ENCODE peak calls at places on chromosomes 7 and 10, in ten cellular contexts. One of them, this sample, is unnamed.

GRCh38 chr7:2487586-2488271 is 11.5 kb upstream of the GRIFIN start:
- DNase-seq in pancreas: no peak
- DNase-seq in cardiac muscle cell: no peak
- DNase-seq in Panc1: no peak
- DNase-seq in breast epithelium: no peak
- DNase-seq in heart left ventricle: peak; percentile 65
- DNase-seq in OCI-LY7: no peak
- DNase-seq in uterus: peak; percentile 54
- DNase-seq in tibial nerve: no peak
- DNase-seq in heart right ventricle: peak; percentile 76
- DNase-seq in this sample: peak; percentile 86

GRCh38 chr7:144842377-144842851 is 6.6 kb upstream of the TPK1 start:
- DNase-seq in cardiac muscle cell: no peak
- DNase-seq in OCI-LY7: no peak
- DNase-seq in tibial nerve: no peak
- DNase-seq in heart left ventricle: peak; percentile 47
- DNase-seq in Panc1: no peak
- DNase-seq in heart right ventricle: no peak
- DNase-seq in breast epithelium: no peak
- DNase-seq in uterus: peak; percentile 43
- DNase-seq in pancreas: no peak
- DNase-seq in this sample: no peak

GRCh38 chr7:135175931-135176330 is 5.4 kb upstream of the CYREN start:
- DNase-seq in OCI-LY7: no peak
- DNase-seq in Panc1: no peak
- DNase-seq in heart left ventricle: no peak
- DNase-seq in tibial nerve: no peak
- DNase-seq in cardiac muscle cell: no peak
- DNase-seq in uterus: no peak
- DNase-seq in heart right ventricle: no peak
- DNase-seq in pancreas: no peak
- DNase-seq in breast epithelium: no peak
- DNase-seq in this sample: no peak

GRCh38 chr10:34049887-34050286 is 715.4 kb upstream of the NRP1 start:
- DNase-seq in OCI-LY7: no peak
- DNase-seq in uterus: no peak
- DNase-seq in cardiac muscle cell: no peak
- DNase-seq in Panc1: no peak
- DNase-seq in tibial nerve: no peak
- DNase-seq in pancreas: no peak
- DNase-seq in breast epithelium: no peak
- DNase-seq in heart right ventricle: no peak
- DNase-seq in heart left ventricle: no peak
- DNase-seq in this sample: no peak

GRCh38 chr10:118522791-118523498 is 72.5 kb downstream of the PRLHR start:
- DNase-seq in heart right ventricle: no peak
- DNase-seq in tibial nerve: no peak
- DNase-seq in OCI-LY7: no peak
- DNase-seq in Panc1: no peak
- DNase-seq in pancreas: no peak
- DNase-seq in breast epithelium: no peak
- DNase-seq in uterus: no peak
- DNase-seq in cardiac muscle cell: no peak
- DNase-seq in heart left ventricle: no peak
- DNase-seq in this sample: no peak

GRCh38 chr10:34290412-34291082 is 524.5 kb downstream of the PARD3 start:
- DNase-seq in OCI-LY7: no peak
- DNase-seq in heart right ventricle: no peak
- DNase-seq in pancreas: no peak
- DNase-seq in breast epithelium: no peak
- DNase-seq in cardiac muscle cell: no peak
- DNase-seq in tibial nerve: no peak
- DNase-seq in heart left ventricle: peak; percentile 41
- DNase-seq in Panc1: no peak
- DNase-seq in uterus: peak; percentile 57
- DNase-seq in this sample: no peak

GRCh38 chr7:604038-604883 is 84.6 kb upstream of the PDGFA start:
- DNase-seq in cardiac muscle cell: no peak
- DNase-seq in heart left ventricle: peak; percentile 88
- DNase-seq in pancreas: no peak
- DNase-seq in breast epithelium: no peak
- DNase-seq in heart right ventricle: peak; percentile 77
- DNase-seq in tibial nerve: peak; percentile 47
- DNase-seq in OCI-LY7: no peak
- DNase-seq in Panc1: no peak
- DNase-seq in uterus: peak; percentile 77
- DNase-seq in this sample: peak; percentile 87

GRCh38 chr10:77428776-77429395 is 208.7 kb downstream of the KCNMA1 start:
- DNase-seq in OCI-LY7: no peak
- DNase-seq in pancreas: peak; percentile 65
- DNase-seq in heart left ventricle: no peak
- DNase-seq in breast epithelium: no peak
- DNase-seq in uterus: peak; percentile 76
- DNase-seq in heart right ventricle: no peak
- DNase-seq in Panc1: no peak
- DNase-seq in cardiac muscle cell: peak; percentile 60
- DNase-seq in tibial nerve: no peak
- DNase-seq in this sample: peak; percentile 73

GRCh38 chr7:5692112-5692844 is 89.2 kb downstream of the RNF216 start:
- DNase-seq in cardiac muscle cell: no peak
- DNase-seq in heart right ventricle: peak; percentile 80
- DNase-seq in pancreas: no peak
- DNase-seq in heart left ventricle: peak; percentile 91
- DNase-seq in breast epithelium: peak; percentile 58
- DNase-seq in uterus: peak; percentile 93
- DNase-seq in tibial nerve: peak; percentile 70
- DNase-seq in OCI-LY7: no peak
- DNase-seq in Panc1: peak; percentile 83
- DNase-seq in this sample: peak; percentile 95

GRCh38 chr7:5692845-5693278 is 88.6 kb downstream of the RNF216 start:
- DNase-seq in cardiac muscle cell: no peak
- DNase-seq in OCI-LY7: no peak
- DNase-seq in heart left ventricle: no peak
- DNase-seq in pancreas: no peak
- DNase-seq in Panc1: peak; percentile 91
- DNase-seq in heart right ventricle: no peak
- DNase-seq in uterus: no peak
- DNase-seq in tibial nerve: no peak
- DNase-seq in breast epithelium: no peak
- DNase-seq in this sample: no peak

GRCh38 chr7:5694221-5694754 is 87.2 kb downstream of the RNF216 start:
- DNase-seq in Panc1: no peak
- DNase-seq in cardiac muscle cell: no peak
- DNase-seq in OCI-LY7: no peak
- DNase-seq in heart left ventricle: no peak
- DNase-seq in breast epithelium: no peak
- DNase-seq in tibial nerve: no peak
- DNase-seq in heart right ventricle: no peak
- DNase-seq in pancreas: no peak
- DNase-seq in uterus: peak; percentile 78
- DNase-seq in this sample: no peak

GRCh38 chr7:5695037-5695708 is 86.3 kb downstream of the RNF216 start:
- DNase-seq in heart right ventricle: peak; percentile 50
- DNase-seq in OCI-LY7: peak; percentile 24
- DNase-seq in tibial nerve: no peak
- DNase-seq in pancreas: no peak
- DNase-seq in heart left ventricle: peak; percentile 71
- DNase-seq in uterus: peak; percentile 71
- DNase-seq in Panc1: no peak
- DNase-seq in breast epithelium: no peak
- DNase-seq in cardiac muscle cell: no peak
- DNase-seq in this sample: no peak

GRCh38 chr7:5693529-5693928 is 87.9 kb downstream of the RNF216 start:
- DNase-seq in heart left ventricle: peak; percentile 58
- DNase-seq in tibial nerve: no peak
- DNase-seq in OCI-LY7: peak; percentile 82
- DNase-seq in cardiac muscle cell: peak; percentile 85
- DNase-seq in breast epithelium: no peak
- DNase-seq in Panc1: no peak
- DNase-seq in heart right ventricle: no peak
- DNase-seq in uterus: peak; percentile 51
- DNase-seq in pancreas: no peak
- DNase-seq in this sample: no peak
- H3K4me1 ChIP-seq in heart left ventricle: peaks cover 75% of the 10 kb centered on the region
- H3K4me1 ChIP-seq in tibial nerve: peaks cover 100% of the 10 kb centered on the region
- H3K4me1 ChIP-seq in OCI-LY7: peaks cover 42% of the 10 kb centered on the region
- H3K4me1 ChIP-seq in cardiac muscle cell: peaks cover 86% of the 10 kb centered on the region
- H3K4me1 ChIP-seq in breast epithelium: peaks cover 43% of the 10 kb centered on the region
- H3K4me1 ChIP-seq in Panc1: peaks cover 35% of the 10 kb centered on the region
- H3K4me1 ChIP-seq in heart right ventricle: peaks cover 98% of the 10 kb centered on the region
- H3K4me1 ChIP-seq in uterus: peaks cover 41% of the 10 kb centered on the region
- H3K4me1 ChIP-seq in pancreas: peaks cover 64% of the 10 kb centered on the region
- H3K4me1 ChIP-seq in this sample: peaks cover 38% of the 10 kb centered on the region

DNA sequence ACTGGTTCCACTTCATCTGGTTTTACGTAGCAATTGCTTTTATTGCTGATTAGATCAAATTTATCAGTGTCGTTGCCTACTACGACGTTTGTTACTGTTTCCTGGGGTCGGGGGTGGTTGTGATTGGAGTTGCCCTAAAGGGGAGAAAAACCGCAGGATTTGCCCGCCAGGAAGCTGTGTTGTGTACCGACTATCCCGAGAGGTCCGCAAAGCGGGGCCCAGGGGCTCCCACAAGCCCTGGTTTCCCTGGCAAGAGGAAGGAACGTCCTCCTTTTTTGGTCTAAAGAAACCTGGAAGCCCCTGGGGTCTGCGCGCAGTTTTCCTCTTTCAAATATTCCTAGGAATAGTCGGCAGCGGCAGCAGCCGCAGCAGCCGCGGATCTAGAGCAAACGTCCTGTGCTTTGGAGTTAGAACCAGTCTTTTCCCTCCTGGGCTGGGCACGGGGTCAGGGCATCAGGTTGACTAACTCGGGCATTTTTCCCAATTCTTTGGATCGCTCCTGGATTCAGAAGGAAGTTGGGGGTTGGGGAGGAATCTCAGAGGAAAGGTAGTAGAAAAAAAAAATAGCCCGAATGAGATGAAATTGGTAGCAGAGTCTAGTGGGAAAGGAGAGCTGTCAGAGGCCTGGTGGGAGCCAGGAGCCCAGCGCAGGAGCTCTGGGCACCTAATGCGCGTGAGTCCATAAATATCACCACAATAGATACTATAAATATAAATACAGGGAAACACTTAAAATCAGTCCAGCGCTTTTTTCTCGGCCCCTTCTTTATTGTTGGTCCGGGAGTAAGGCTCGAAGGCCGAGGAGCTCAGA is 4.6 kb downstream of the VAX1 start:
- DNase-seq in heart left ventricle: no peak
- DNase-seq in breast epithelium: no peak
- DNase-seq in heart right ventricle: no peak
- DNase-seq in uterus: no peak
- DNase-seq in pancreas: no peak
- DNase-seq in Panc1: no peak
- DNase-seq in tibial nerve: no peak
- DNase-seq in cardiac muscle cell: peak; percentile 35
- DNase-seq in OCI-LY7: no peak
- DNase-seq in this sample: no peak
- H3K27ac ChIP-seq in heart left ventricle: no peak overlapping the region
- H3K27ac ChIP-seq in breast epithelium: no peak overlapping the region
- H3K27ac ChIP-seq in heart right ventricle: no peak overlapping the region
- H3K27ac ChIP-seq in uterus: no peak overlapping the region
- H3K27ac ChIP-seq in pancreas: no peak overlapping the region
- H3K27ac ChIP-seq in Panc1: no peak overlapping the region
- H3K27ac ChIP-seq in tibial nerve: no peak overlapping the region
- H3K27ac ChIP-seq in cardiac muscle cell: no peak overlapping the region
- H3K27ac ChIP-seq in OCI-LY7: no peak overlapping the region
- H3K27ac ChIP-seq in this sample: no peak overlapping the region

GRCh38 chr10:5888843-5889623 is 660 bp downstream of the ANKRD16 start:
- DNase-seq in heart left ventricle: peak; percentile 50
- DNase-seq in OCI-LY7: peak; percentile 65
- DNase-seq in cardiac muscle cell: peak; percentile 69
- DNase-seq in heart right ventricle: peak; percentile 36
- DNase-seq in breast epithelium: no peak
- DNase-seq in Panc1: no peak
- DNase-seq in pancreas: peak; percentile 65
- DNase-seq in uterus: no peak
- DNase-seq in tibial nerve: no peak
- DNase-seq in this sample: peak; percentile 75

GRCh38 chr10:5889624-5890518 is at the start of the genes ANKRD16 and FBH1:
- DNase-seq in Panc1: peak; percentile 66
- DNase-seq in pancreas: peak; percentile 99
- DNase-seq in heart left ventricle: peak; percentile 99
- DNase-seq in cardiac muscle cell: peak; percentile 99
- DNase-seq in OCI-LY7: peak; percentile 99
- DNase-seq in uterus: peak; percentile 97
- DNase-seq in tibial nerve: peak; percentile 97
- DNase-seq in heart right ventricle: peak; percentile 99
- DNase-seq in breast epithelium: peak; percentile 98
- DNase-seq in this sample: peak; percentile 99

GRCh38 chr10:5891009-5891408 is 966 bp downstream of the FBH1 start:
- DNase-seq in heart right ventricle: no peak
- DNase-seq in tibial nerve: no peak
- DNase-seq in cardiac muscle cell: no peak
- DNase-seq in breast epithelium: no peak
- DNase-seq in OCI-LY7: no peak
- DNase-seq in Panc1: no peak
- DNase-seq in heart left ventricle: no peak
- DNase-seq in uterus: no peak
- DNase-seq in pancreas: no peak
- DNase-seq in this sample: no peak

GRCh38 chr10:5892007-5892406 is 2.0 kb downstream of the FBH1 start:
- DNase-seq in heart right ventricle: no peak
- DNase-seq in OCI-LY7: no peak
- DNase-seq in tibial nerve: no peak
- DNase-seq in pancreas: no peak
- DNase-seq in uterus: no peak
- DNase-seq in Panc1: no peak
- DNase-seq in breast epithelium: no peak
- DNase-seq in heart left ventricle: peak; percentile 48
- DNase-seq in cardiac muscle cell: no peak
- DNase-seq in this sample: no peak

DNA sequence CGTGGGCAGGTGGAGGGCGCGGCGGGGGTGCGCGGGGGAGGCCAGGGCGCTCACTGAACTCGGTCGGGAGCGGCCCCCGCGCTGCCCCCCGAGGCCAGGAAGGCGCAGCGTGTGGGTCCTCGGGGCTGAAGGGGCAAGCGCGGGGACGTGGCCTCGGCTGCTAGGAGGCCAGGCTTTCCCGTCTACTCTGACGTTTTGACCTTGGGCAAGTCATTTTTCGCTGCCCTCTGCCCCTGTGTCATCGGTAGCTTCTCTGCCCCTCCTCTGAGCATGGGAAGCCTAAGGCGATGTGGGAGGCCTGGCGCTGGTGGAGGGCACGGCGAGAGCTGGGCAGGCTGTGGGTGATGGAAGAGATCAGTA is 456 bp downstream of the FBH1 start:
- DNase-seq in uterus: no peak
- DNase-seq in Panc1: no peak
- DNase-seq in tibial nerve: no peak
- DNase-seq in breast epithelium: no peak
- DNase-seq in heart right ventricle: peak; percentile 30
- DNase-seq in cardiac muscle cell: peak; percentile 25
- DNase-seq in OCI-LY7: peak; percentile 29
- DNase-seq in heart left ventricle: peak; percentile 35
- DNase-seq in pancreas: no peak
- DNase-seq in this sample: peak; percentile 68
- H3K9me3 ChIP-seq in uterus: no peaks in the 10 kb centered on the region
- H3K9me3 ChIP-seq in Panc1: no peaks in the 10 kb centered on the region
- H3K9me3 ChIP-seq in tibial nerve: no peaks in the 10 kb centered on the region
- H3K9me3 ChIP-seq in breast epithelium: no peaks in the 10 kb centered on the region
- H3K9me3 ChIP-seq in heart right ventricle: no peaks in the 10 kb centered on the region
- H3K9me3 ChIP-seq in cardiac muscle cell: no peaks in the 10 kb centered on the region
- H3K9me3 ChIP-seq in OCI-LY7: no peaks in the 10 kb centered on the region
- H3K9me3 ChIP-seq in heart left ventricle: no peaks in the 10 kb centered on the region
- H3K9me3 ChIP-seq in pancreas: no peaks in the 10 kb centered on the region
- H3K9me3 ChIP-seq in this sample: no peaks in the 10 kb centered on the region

GRCh38 chr7:133611955-133612354 is 359.1 kb downstream of the EXOC4 start:
- DNase-seq in tibial nerve: no peak
- DNase-seq in Panc1: no peak
- DNase-seq in cardiac muscle cell: no peak
- DNase-seq in breast epithelium: no peak
- DNase-seq in OCI-LY7: no peak
- DNase-seq in uterus: no peak
- DNase-seq in pancreas: no peak
- DNase-seq in heart right ventricle: no peak
- DNase-seq in heart left ventricle: no peak
- DNase-seq in this sample: no peak
- H3K4me1 ChIP-seq in tibial nerve: no peaks in the 10 kb centered on the region
- H3K4me1 ChIP-seq in Panc1: no peaks in the 10 kb centered on the region
- H3K4me1 ChIP-seq in cardiac muscle cell: no peaks in the 10 kb centered on the region
- H3K4me1 ChIP-seq in breast epithelium: no peaks in the 10 kb centered on the region
- H3K4me1 ChIP-seq in OCI-LY7: no peaks in the 10 kb centered on the region
- H3K4me1 ChIP-seq in uterus: no peaks in the 10 kb centered on the region
- H3K4me1 ChIP-seq in pancreas: no peaks in the 10 kb centered on the region
- H3K4me1 ChIP-seq in heart right ventricle: no peaks in the 10 kb centered on the region
- H3K4me1 ChIP-seq in heart left ventricle: no peaks in the 10 kb centered on the region
- H3K4me1 ChIP-seq in this sample: no peaks in the 10 kb centered on the region